ENCODE peak calls at places on chromosome 1, in seven cellular contexts. One of them, this sample, is unnamed. For H3K4me1, the result is how much of the 10 kb centered on the place peaks cover.

GRCh38 chr1:88579598-88579997 is 104.5 kb upstream of the PKN2 start:
- DNase-seq in aorta: no peak
- DNase-seq in CD4-positive, alpha-beta memory T cell: no peak
- DNase-seq in colonic mucosa: no peak
- DNase-seq in left ventricle myocardium inferior: no peak
- DNase-seq in upper lobe of left lung: no peak
- DNase-seq in mucosa of descending colon: no peak
- DNase-seq in this sample: no peak

GRCh38 chr1:214453109-214453722 is 98.2 kb downstream of the PTPN14 start:
- DNase-seq in upper lobe of left lung: no peak
- DNase-seq in left ventricle myocardium inferior: no peak
- DNase-seq in mucosa of descending colon: no peak
- DNase-seq in colonic mucosa: no peak
- DNase-seq in CD4-positive, alpha-beta memory T cell: no peak
- DNase-seq in aorta: no peak
- DNase-seq in this sample: no peak

GRCh38 chr1:107662976-107663375 is 302.0 kb downstream of the VAV3 start:
- DNase-seq in mucosa of descending colon: no peak
- DNase-seq in aorta: no peak
- DNase-seq in colonic mucosa: no peak
- DNase-seq in upper lobe of left lung: no peak
- DNase-seq in left ventricle myocardium inferior: no peak
- DNase-seq in CD4-positive, alpha-beta memory T cell: no peak
- DNase-seq in this sample: no peak

GRCh38 chr1:147541672-147542548 is 609 bp downstream of the BCL9 start:
- DNase-seq in left ventricle myocardium inferior: peak
- DNase-seq in colonic mucosa: peak
- DNase-seq in mucosa of descending colon: peak
- DNase-seq in aorta: peak
- DNase-seq in CD4-positive, alpha-beta memory T cell: peak
- DNase-seq in upper lobe of left lung: peak
- DNase-seq in this sample: peak

GRCh38 chr1:99264201-99265021 is at the start of gene PLPPR4:
- DNase-seq in upper lobe of left lung: no peak
- DNase-seq in CD4-positive, alpha-beta memory T cell: no peak
- DNase-seq in mucosa of descending colon: peak
- DNase-seq in aorta: peak
- DNase-seq in left ventricle myocardium inferior: peak
- DNase-seq in colonic mucosa: peak
- DNase-seq in this sample: peak

GRCh38 chr1:162151900-162152829 is 82.7 kb downstream of the NOS1AP start:
- DNase-seq in colonic mucosa: no peak
- DNase-seq in mucosa of descending colon: no peak
- DNase-seq in CD4-positive, alpha-beta memory T cell: peak
- DNase-seq in aorta: no peak
- DNase-seq in upper lobe of left lung: peak
- DNase-seq in left ventricle myocardium inferior: no peak
- DNase-seq in this sample: no peak

GRCh38 chr1:58901008-58901407 is 117.2 kb upstream of the JUN start:
- DNase-seq in aorta: no peak
- DNase-seq in CD4-positive, alpha-beta memory T cell: no peak
- DNase-seq in mucosa of descending colon: no peak
- DNase-seq in left ventricle myocardium inferior: no peak
- DNase-seq in upper lobe of left lung: no peak
- DNase-seq in colonic mucosa: no peak
- DNase-seq in this sample: no peak

GRCh38 chr1:33147997-33148314 is 33.9 kb downstream of the TRIM62 start:
- DNase-seq in CD4-positive, alpha-beta memory T cell: peak
- DNase-seq in colonic mucosa: no peak
- DNase-seq in mucosa of descending colon: no peak
- DNase-seq in left ventricle myocardium inferior: no peak
- DNase-seq in upper lobe of left lung: no peak
- DNase-seq in aorta: no peak
- DNase-seq in this sample: no peak

GRCh38 chr1:22196041-22196440 is 53.1 kb upstream of the WNT4 start:
- DNase-seq in left ventricle myocardium inferior: no peak
- DNase-seq in colonic mucosa: no peak
- DNase-seq in upper lobe of left lung: no peak
- DNase-seq in mucosa of descending colon: no peak
- DNase-seq in aorta: no peak
- DNase-seq in CD4-positive, alpha-beta memory T cell: no peak
- DNase-seq in this sample: no peak
- H3K4me1 ChIP-seq in left ventricle myocardium inferior: under half
- H3K4me1 ChIP-seq in colonic mucosa: under half
- H3K4me1 ChIP-seq in upper lobe of left lung: under half
- H3K4me1 ChIP-seq in mucosa of descending colon: under half
- H3K4me1 ChIP-seq in aorta: under half
- H3K4me1 ChIP-seq in CD4-positive, alpha-beta memory T cell: under half
- H3K4me1 ChIP-seq in this sample: under half

DNA sequence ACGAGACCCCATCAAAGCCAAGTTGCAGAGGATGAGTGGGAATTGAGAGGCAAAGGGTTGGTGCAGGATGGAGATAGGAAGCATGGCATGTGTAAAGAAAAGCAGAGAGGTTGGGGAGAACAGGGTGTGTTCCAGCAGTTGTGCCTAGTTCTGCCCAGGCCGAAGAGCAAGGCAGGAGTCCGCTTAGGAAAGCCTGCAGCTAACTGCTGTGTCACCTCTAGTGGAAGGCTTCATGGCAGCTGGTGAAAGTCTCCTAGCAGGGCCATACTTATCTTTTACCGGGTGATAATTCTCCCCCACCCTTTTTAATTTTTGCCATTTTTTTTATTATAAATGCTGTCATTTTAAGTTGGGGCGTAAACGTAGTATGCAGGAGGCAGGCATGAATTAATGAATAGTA is 93.6 kb downstream of the NFIA start:
- DNase-seq in mucosa of descending colon: no peak
- DNase-seq in left ventricle myocardium inferior: no peak
- DNase-seq in aorta: no peak
- DNase-seq in upper lobe of left lung: no peak
- DNase-seq in CD4-positive, alpha-beta memory T cell: no peak
- DNase-seq in colonic mucosa: no peak
- DNase-seq in this sample: no peak
- H3K4me1 ChIP-seq in mucosa of descending colon: under half
- H3K4me1 ChIP-seq in left ventricle myocardium inferior: half or more
- H3K4me1 ChIP-seq in aorta: under half
- H3K4me1 ChIP-seq in upper lobe of left lung: under half
- H3K4me1 ChIP-seq in CD4-positive, alpha-beta memory T cell: under half
- H3K4me1 ChIP-seq in colonic mucosa: under half
- H3K4me1 ChIP-seq in this sample: under half

GRCh38 chr1:10771789-10772188 is 24.7 kb downstream of the CASZ1 start:
- DNase-seq in upper lobe of left lung: peak
- DNase-seq in mucosa of descending colon: peak
- DNase-seq in aorta: peak
- DNase-seq in colonic mucosa: no peak
- DNase-seq in CD4-positive, alpha-beta memory T cell: no peak
- DNase-seq in left ventricle myocardium inferior: no peak
- DNase-seq in this sample: no peak
- H3K4me1 ChIP-seq in upper lobe of left lung: under half
- H3K4me1 ChIP-seq in mucosa of descending colon: under half
- H3K4me1 ChIP-seq in aorta: under half
- H3K4me1 ChIP-seq in colonic mucosa: under half
- H3K4me1 ChIP-seq in CD4-positive, alpha-beta memory T cell: under half
- H3K4me1 ChIP-seq in left ventricle myocardium inferior: half or more
- H3K4me1 ChIP-seq in this sample: under half

GRCh38 chr1:203521812-203522211 is 27.9 kb downstream of the OPTC start:
- DNase-seq in mucosa of descending colon: no peak
- DNase-seq in CD4-positive, alpha-beta memory T cell: no peak
- DNase-seq in aorta: no peak
- DNase-seq in colonic mucosa: no peak
- DNase-seq in upper lobe of left lung: no peak
- DNase-seq in left ventricle myocardium inferior: no peak
- DNase-seq in this sample: no peak

GRCh38 chr1:203524152-203524551 is 30.2 kb downstream of the OPTC start:
- DNase-seq in mucosa of descending colon: no peak
- DNase-seq in colonic mucosa: no peak
- DNase-seq in left ventricle myocardium inferior: no peak
- DNase-seq in aorta: no peak
- DNase-seq in CD4-positive, alpha-beta memory T cell: no peak
- DNase-seq in upper lobe of left lung: no peak
- DNase-seq in this sample: no peak

GRCh38 chr1:203523667-203524066 is 29.7 kb downstream of the OPTC start:
- DNase-seq in CD4-positive, alpha-beta memory T cell: no peak
- DNase-seq in mucosa of descending colon: no peak
- DNase-seq in left ventricle myocardium inferior: no peak
- DNase-seq in upper lobe of left lung: no peak
- DNase-seq in colonic mucosa: no peak
- DNase-seq in aorta: no peak
- DNase-seq in this sample: no peak

GRCh38 chr1:203521071-203521794 is 27.3 kb downstream of the OPTC start:
- DNase-seq in left ventricle myocardium inferior: no peak
- DNase-seq in upper lobe of left lung: peak
- DNase-seq in colonic mucosa: no peak
- DNase-seq in mucosa of descending colon: peak
- DNase-seq in aorta: no peak
- DNase-seq in CD4-positive, alpha-beta memory T cell: no peak
- DNase-seq in this sample: no peak

DNA sequence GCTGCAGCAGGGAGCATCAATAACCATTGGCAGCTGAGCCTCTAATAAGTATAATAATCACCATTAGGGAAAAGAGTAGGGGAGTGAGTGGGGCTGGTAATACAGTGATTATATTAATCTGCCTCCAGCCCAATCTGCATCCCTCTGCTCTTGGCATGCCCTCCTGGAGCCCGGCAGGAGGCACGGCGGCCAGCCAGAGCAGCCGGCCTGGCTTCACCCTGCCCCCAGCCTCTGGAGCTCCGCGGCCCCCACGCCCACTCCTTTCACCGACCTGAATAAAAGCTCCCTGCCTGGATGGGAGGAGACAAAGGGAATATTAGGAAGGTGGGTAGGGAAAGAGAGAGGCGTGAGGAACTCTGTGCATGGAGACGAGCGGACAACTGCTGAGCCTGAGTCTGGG is 28.3 kb downstream of the OPTC start:
- DNase-seq in colonic mucosa: no peak
- DNase-seq in aorta: no peak
- DNase-seq in upper lobe of left lung: no peak
- DNase-seq in left ventricle myocardium inferior: no peak
- DNase-seq in CD4-positive, alpha-beta memory T cell: no peak
- DNase-seq in mucosa of descending colon: no peak
- DNase-seq in this sample: no peak
- H3K4me1 ChIP-seq in colonic mucosa: under half
- H3K4me1 ChIP-seq in aorta: under half
- H3K4me1 ChIP-seq in upper lobe of left lung: under half
- H3K4me1 ChIP-seq in left ventricle myocardium inferior: under half
- H3K4me1 ChIP-seq in CD4-positive, alpha-beta memory T cell: under half
- H3K4me1 ChIP-seq in mucosa of descending colon: under half
- H3K4me1 ChIP-seq in this sample: under half

GRCh38 chr1:200367841-200368534 is 41.8 kb downstream of the ZNF281 start:
- DNase-seq in aorta: no peak
- DNase-seq in colonic mucosa: no peak
- DNase-seq in left ventricle myocardium inferior: no peak
- DNase-seq in mucosa of descending colon: no peak
- DNase-seq in upper lobe of left lung: peak
- DNase-seq in CD4-positive, alpha-beta memory T cell: no peak
- DNase-seq in this sample: no peak

GRCh38 chr1:200372095-200372884 is 37.5 kb downstream of the ZNF281 start:
- DNase-seq in mucosa of descending colon: no peak
- DNase-seq in aorta: no peak
- DNase-seq in left ventricle myocardium inferior: no peak
- DNase-seq in CD4-positive, alpha-beta memory T cell: no peak
- DNase-seq in colonic mucosa: no peak
- DNase-seq in upper lobe of left lung: peak
- DNase-seq in this sample: no peak

GRCh38 chr1:200368556-200368955 is 41.3 kb downstream of the ZNF281 start:
- DNase-seq in mucosa of descending colon: no peak
- DNase-seq in CD4-positive, alpha-beta memory T cell: no peak
- DNase-seq in upper lobe of left lung: no peak
- DNase-seq in left ventricle myocardium inferior: no peak
- DNase-seq in aorta: no peak
- DNase-seq in colonic mucosa: no peak
- DNase-seq in this sample: no peak

GRCh38 chr1:200369131-200369530 is 40.7 kb downstream of the ZNF281 start:
- DNase-seq in left ventricle myocardium inferior: no peak
- DNase-seq in mucosa of descending colon: no peak
- DNase-seq in aorta: no peak
- DNase-seq in colonic mucosa: no peak
- DNase-seq in upper lobe of left lung: no peak
- DNase-seq in CD4-positive, alpha-beta memory T cell: no peak
- DNase-seq in this sample: no peak

DNA sequence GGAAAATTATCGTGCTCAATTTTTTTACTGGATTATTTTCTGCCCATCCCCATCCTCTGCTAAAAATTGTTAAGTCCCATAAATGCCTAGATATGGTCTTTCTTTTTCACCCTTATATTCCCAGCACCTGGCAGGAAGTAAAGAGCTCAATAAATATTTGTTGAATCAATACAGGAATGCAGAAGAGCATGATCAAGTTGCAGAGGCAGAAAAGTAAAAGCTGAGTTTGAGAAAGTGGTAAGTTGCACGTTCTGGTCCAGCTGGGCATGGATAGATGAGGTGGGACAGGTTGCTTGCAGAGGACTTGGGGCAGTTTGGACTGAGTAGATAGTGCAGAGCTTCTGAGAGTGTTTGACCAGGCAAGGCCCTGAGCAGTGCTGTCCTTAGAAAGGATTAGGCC is 40.1 kb downstream of the ZNF281 start:
- DNase-seq in left ventricle myocardium inferior: no peak
- DNase-seq in mucosa of descending colon: no peak
- DNase-seq in aorta: no peak
- DNase-seq in upper lobe of left lung: no peak
- DNase-seq in CD4-positive, alpha-beta memory T cell: no peak
- DNase-seq in colonic mucosa: no peak
- DNase-seq in this sample: no peak
- H3K4me1 ChIP-seq in left ventricle myocardium inferior: under half
- H3K4me1 ChIP-seq in mucosa of descending colon: under half
- H3K4me1 ChIP-seq in aorta: under half
- H3K4me1 ChIP-seq in upper lobe of left lung: under half
- H3K4me1 ChIP-seq in CD4-positive, alpha-beta memory T cell: under half
- H3K4me1 ChIP-seq in colonic mucosa: under half
- H3K4me1 ChIP-seq in this sample: under half